ENCODE peak calls at places on chromosomes 2 and 18, in ten cellular contexts. P is sigmoid colon, U is tibial nerve, W is memory B cell, Q is T-helper 9 cell, S is iPS DF 6.9, N is EH, E is NCI-H2081, R is IMR-90, A is RPMI8226. L is an unnamed sample.

GRCh38 chr18:79396431-79397287 is 929 bp downstream of the NFATC1 start:
- DNase-seq in R (peak), N (peak), U (no peak), P (peak), A (peak), E (peak), W (peak), Q (no peak), S (no peak), L (no peak)

GRCh38 chr2:55519908-55520885 is 679 bp downstream of the CFAP36 start:
- DNase-seq in A (peak), N (peak), E (peak), P (no peak), U (peak), W (peak), S (no peak), Q (peak), R (peak), L (peak)

GRCh38 chr2:28547223-28547860 is 51.5 kb downstream of the PLB1 start:
- DNase-seq in W (no peak), E (no peak), A (no peak), Q (no peak), S (no peak), P (peak), U (no peak), N (no peak), R (no peak), L (no peak)

GRCh38 chr2:189096769-189097447 is 82.7 kb downstream of the COL5A2 start:
- DNase-seq in E (no peak), W (no peak), S (no peak), Q (no peak), N (peak), P (no peak), A (no peak), R (peak), U (no peak), L (no peak)

GRCh38 chr18:79367989-79368388 is 27.7 kb upstream of the NFATC1 start:
- DNase-seq in N (no peak), U (no peak), W (no peak), Q (no peak), S (no peak), R (peak), P (no peak), A (no peak), E (no peak), L (no peak)

GRCh38 chr2:71252862-71253261 is 26.0 kb upstream of the PAIP2B start:
- DNase-seq in U (no peak), S (no peak), N (no peak), R (no peak), Q (no peak), E (no peak), P (no peak), A (no peak), W (no peak), L (no peak)

GRCh38 chr2:85768713-85769112 is 14.9 kb downstream of the ATOH8 start:
- DNase-seq in P (peak), A (no peak), N (no peak), U (no peak), S (no peak), Q (no peak), R (no peak), E (peak), W (no peak), L (no peak)

GRCh38 chr18:56307354-56307753 is 331.0 kb downstream of the TXNL1 start:
- DNase-seq in A (no peak), N (no peak), P (no peak), R (no peak), Q (no peak), U (no peak), W (no peak), S (no peak), E (no peak), L (no peak)

GRCh38 chr2:127225186-127225960 is 5.3 kb upstream of the CYP27C1 start:
- DNase-seq in Q (no peak), P (no peak), A (no peak), E (no peak), W (no peak), U (no peak), S (no peak), R (peak), N (peak), L (no peak)

GRCh38 chr2:201631041-201631440 is 12.3 kb downstream of the TMEM237 start:
- DNase-seq in P (no peak), A (no peak), W (no peak), N (no peak), E (no peak), Q (no peak), U (no peak), S (no peak), R (no peak), L (no peak)

GRCh38 chr2:148653437-148653836 is 8.9 kb downstream of the EPC2 start:
- DNase-seq in P (no peak), S (no peak), N (peak), U (no peak), E (no peak), A (peak), Q (no peak), W (no peak), R (peak), L (no peak)

GRCh38 chr2:176177580-176178270 is 10.7 kb upstream of the HOXD1 start:
- DNase-seq in R (no peak), A (no peak), P (no peak), U (no peak), N (no peak), S (no peak), W (no peak), E (peak), Q (no peak), L (no peak)

GRCh38 chr18:58727776-58728500 is 56.7 kb downstream of the MALT1 start:
- DNase-seq in U (no peak), R (peak), W (no peak), Q (no peak), A (no peak), E (no peak), P (no peak), S (no peak), N (peak), L (no peak)

GRCh38 chr2:105764059-105764458 is 19.3 kb downstream of the NCK2 start:
- DNase-seq in S (no peak), N (no peak), Q (no peak), U (no peak), P (no peak), W (no peak), R (no peak), A (no peak), E (no peak), L (no peak)

GRCh38 chr2:101893676-101894381 is 97.9 kb upstream of the IL1R2 start:
- DNase-seq in W (no peak), R (no peak), N (no peak), P (no peak), Q (no peak), E (no peak), A (no peak), U (no peak), S (peak), L (no peak)

GRCh38 chr2:28752608-28752984 is 966 bp downstream of the PPP1CB start:
- DNase-seq in Q (no peak), S (no peak), P (no peak), U (no peak), N (no peak), W (no peak), R (no peak), A (peak), E (no peak), L (no peak)

L was measured in CD8-positive, alpha-beta T cell.